ENCODE peak calls at places on chromosomes 13 and 19, in eight cellular contexts. One of them, this sample, is unnamed.

GRCh38 chr13:27583645-27584044 is 36.7 kb downstream of the LNX2 start:
- DNase-seq in GM12878: no peak
- DNase-seq in GM13977: no peak
- DNase-seq in astrocyte: peak
- DNase-seq in mammary epithelial cell: no peak
- DNase-seq in Peyer's patch: no peak
- DNase-seq in GM10248: no peak
- DNase-seq in heart right ventricle: no peak
- DNase-seq in this sample: no peak

GRCh38 chr13:73464758-73465628 is 406.2 kb downstream of the KLF5 start:
- DNase-seq in astrocyte: no peak
- DNase-seq in Peyer's patch: no peak
- DNase-seq in GM12878: no peak
- DNase-seq in mammary epithelial cell: no peak
- DNase-seq in GM13977: no peak
- DNase-seq in GM10248: no peak
- DNase-seq in heart right ventricle: no peak
- DNase-seq in this sample: no peak

GRCh38 chr13:29535663-29536655 is 59.5 kb downstream of the SLC7A1 start:
- DNase-seq in GM10248: no peak
- DNase-seq in GM13977: no peak
- DNase-seq in mammary epithelial cell: no peak
- DNase-seq in astrocyte: peak
- DNase-seq in Peyer's patch: no peak
- DNase-seq in GM12878: no peak
- DNase-seq in heart right ventricle: no peak
- DNase-seq in this sample: no peak

GRCh38 chr13:39913928-39914327 is 258.5 kb downstream of the COG6 start:
- DNase-seq in astrocyte: no peak
- DNase-seq in GM12878: no peak
- DNase-seq in heart right ventricle: no peak
- DNase-seq in GM10248: no peak
- DNase-seq in GM13977: no peak
- DNase-seq in Peyer's patch: no peak
- DNase-seq in mammary epithelial cell: peak
- DNase-seq in this sample: no peak

GRCh38 chr13:114155923-114156883 is 22.9 kb upstream of the CFAP97D2 start:
- DNase-seq in GM10248: no peak
- DNase-seq in GM13977: no peak
- DNase-seq in mammary epithelial cell: no peak
- DNase-seq in heart right ventricle: no peak
- DNase-seq in GM12878: no peak
- DNase-seq in Peyer's patch: no peak
- DNase-seq in astrocyte: no peak
- DNase-seq in this sample: no peak

GRCh38 chr19:54189020-54189667 is at the start of gene MBOAT7:
- DNase-seq in heart right ventricle: no peak
- DNase-seq in Peyer's patch: no peak
- DNase-seq in GM13977: peak
- DNase-seq in mammary epithelial cell: no peak
- DNase-seq in GM12878: no peak
- DNase-seq in astrocyte: no peak
- DNase-seq in GM10248: peak
- DNase-seq in this sample: peak

GRCh38 chr19:54153731-54154326 is 5.7 kb downstream of the LENG1 start:
- DNase-seq in mammary epithelial cell: no peak
- DNase-seq in GM10248: no peak
- DNase-seq in GM12878: no peak
- DNase-seq in GM13977: no peak
- DNase-seq in Peyer's patch: no peak
- DNase-seq in astrocyte: no peak
- DNase-seq in heart right ventricle: no peak
- DNase-seq in this sample: no peak

GRCh38 chr13:41842029-41842428 is 118.9 kb downstream of the VWA8 start:
- DNase-seq in mammary epithelial cell: no peak
- DNase-seq in Peyer's patch: no peak
- DNase-seq in GM12878: no peak
- DNase-seq in GM10248: no peak
- DNase-seq in GM13977: no peak
- DNase-seq in astrocyte: no peak
- DNase-seq in heart right ventricle: no peak
- DNase-seq in this sample: no peak

GRCh38 chr19:49116544-49116943 is 2.4 kb downstream of the LIN7B start:
- DNase-seq in heart right ventricle: no peak
- DNase-seq in mammary epithelial cell: no peak
- DNase-seq in GM12878: no peak
- DNase-seq in GM10248: no peak
- DNase-seq in Peyer's patch: no peak
- DNase-seq in astrocyte: no peak
- DNase-seq in GM13977: no peak
- DNase-seq in this sample: no peak

GRCh38 chr13:83666126-83666525 is 216.1 kb downstream of the SLITRK1 start:
- DNase-seq in heart right ventricle: no peak
- DNase-seq in GM12878: no peak
- DNase-seq in mammary epithelial cell: no peak
- DNase-seq in astrocyte: peak
- DNase-seq in GM13977: no peak
- DNase-seq in GM10248: no peak
- DNase-seq in Peyer's patch: no peak
- DNase-seq in this sample: no peak

GRCh38 chr19:29404951-29405727 is 120.7 kb upstream of the VSTM2B start:
- DNase-seq in GM13977: no peak
- DNase-seq in mammary epithelial cell: no peak
- DNase-seq in GM12878: no peak
- DNase-seq in Peyer's patch: no peak
- DNase-seq in GM10248: no peak
- DNase-seq in astrocyte: no peak
- DNase-seq in heart right ventricle: no peak
- DNase-seq in this sample: peak

GRCh38 chr19:42143341-42144234 is 11.3 kb upstream of the POU2F2 start:
- DNase-seq in Peyer's patch: no peak
- DNase-seq in GM12878: no peak
- DNase-seq in heart right ventricle: no peak
- DNase-seq in mammary epithelial cell: peak
- DNase-seq in astrocyte: no peak
- DNase-seq in GM13977: no peak
- DNase-seq in GM10248: no peak
- DNase-seq in this sample: peak

GRCh38 chr19:7224205-7224833 is 69.9 kb downstream of the INSR start:
- DNase-seq in GM12878: no peak
- DNase-seq in heart right ventricle: no peak
- DNase-seq in Peyer's patch: no peak
- DNase-seq in astrocyte: peak
- DNase-seq in GM13977: no peak
- DNase-seq in mammary epithelial cell: no peak
- DNase-seq in GM10248: no peak
- DNase-seq in this sample: no peak

GRCh38 chr19:13033244-13033643 is 38.0 kb downstream of the NFIX start:
- DNase-seq in GM12878: no peak
- DNase-seq in astrocyte: no peak
- DNase-seq in Peyer's patch: no peak
- DNase-seq in mammary epithelial cell: no peak
- DNase-seq in GM10248: no peak
- DNase-seq in heart right ventricle: no peak
- DNase-seq in GM13977: no peak
- DNase-seq in this sample: no peak

GRCh38 chr19:20259615-20260014 is 92.6 kb downstream of the ZNF486 start:
- DNase-seq in mammary epithelial cell: no peak
- DNase-seq in astrocyte: no peak
- DNase-seq in GM13977: no peak
- DNase-seq in Peyer's patch: no peak
- DNase-seq in GM10248: no peak
- DNase-seq in GM12878: no peak
- DNase-seq in heart right ventricle: no peak
- DNase-seq in this sample: no peak

GRCh38 chr19:3721131-3721899 is 13.1 kb downstream of the TJP3 start:
- DNase-seq in GM12878: no peak
- DNase-seq in mammary epithelial cell: peak
- DNase-seq in Peyer's patch: peak
- DNase-seq in GM13977: peak
- DNase-seq in GM10248: peak
- DNase-seq in heart right ventricle: peak
- DNase-seq in astrocyte: peak
- DNase-seq in this sample: peak
- TF ChIP-seq CTCF in GM12878: peak
- TF ChIP-seq CTCF in mammary epithelial cell: no peak
- TF ChIP-seq CTCF in Peyer's patch: no peak
- TF ChIP-seq CTCF in GM13977: no peak
- TF ChIP-seq CTCF in GM10248: no peak
- TF ChIP-seq CTCF in heart right ventricle: no peak
- TF ChIP-seq CTCF in astrocyte: no peak
- TF ChIP-seq CTCF in this sample: no peak

GRCh38 chr19:35513975-35514809 is 743 bp upstream of the DMKN start:
- DNase-seq in GM10248: no peak
- DNase-seq in Peyer's patch: no peak
- DNase-seq in mammary epithelial cell: no peak
- DNase-seq in astrocyte: no peak
- DNase-seq in GM12878: no peak
- DNase-seq in heart right ventricle: no peak
- DNase-seq in GM13977: no peak
- DNase-seq in this sample: no peak
- TF ChIP-seq CTCF in GM10248: no peak
- TF ChIP-seq CTCF in Peyer's patch: no peak
- TF ChIP-seq CTCF in mammary epithelial cell: peak
- TF ChIP-seq CTCF in astrocyte: no peak
- TF ChIP-seq CTCF in GM12878: peak
- TF ChIP-seq CTCF in heart right ventricle: no peak
- TF ChIP-seq CTCF in GM13977: no peak
- TF ChIP-seq CTCF in this sample: peak

GRCh38 chr19:17627161-17627560 is 61.0 kb downstream of the UNC13A start:
- DNase-seq in astrocyte: no peak
- DNase-seq in GM10248: no peak
- DNase-seq in GM12878: no peak
- DNase-seq in mammary epithelial cell: no peak
- DNase-seq in GM13977: no peak
- DNase-seq in Peyer's patch: no peak
- DNase-seq in heart right ventricle: no peak
- DNase-seq in this sample: no peak

GRCh38 chr19:17633700-17634099 is 54.5 kb downstream of the UNC13A start:
- DNase-seq in GM13977: no peak
- DNase-seq in GM10248: no peak
- DNase-seq in Peyer's patch: no peak
- DNase-seq in heart right ventricle: no peak
- DNase-seq in mammary epithelial cell: no peak
- DNase-seq in astrocyte: no peak
- DNase-seq in GM12878: no peak
- DNase-seq in this sample: no peak

GRCh38 chr19:17629760-17630159 is 58.4 kb downstream of the UNC13A start:
- DNase-seq in astrocyte: no peak
- DNase-seq in GM12878: no peak
- DNase-seq in mammary epithelial cell: no peak
- DNase-seq in heart right ventricle: no peak
- DNase-seq in Peyer's patch: no peak
- DNase-seq in GM10248: no peak
- DNase-seq in GM13977: no peak
- DNase-seq in this sample: no peak

GRCh38 chr19:17627921-17628320 is 60.2 kb downstream of the UNC13A start:
- DNase-seq in heart right ventricle: no peak
- DNase-seq in Peyer's patch: no peak
- DNase-seq in astrocyte: no peak
- DNase-seq in GM13977: no peak
- DNase-seq in GM10248: no peak
- DNase-seq in mammary epithelial cell: no peak
- DNase-seq in GM12878: no peak
- DNase-seq in this sample: no peak

GRCh38 chr19:17632577-17632976 is 55.6 kb downstream of the UNC13A start:
- DNase-seq in GM13977: no peak
- DNase-seq in GM10248: no peak
- DNase-seq in heart right ventricle: no peak
- DNase-seq in astrocyte: no peak
- DNase-seq in Peyer's patch: no peak
- DNase-seq in mammary epithelial cell: no peak
- DNase-seq in GM12878: no peak
- DNase-seq in this sample: no peak
- TF ChIP-seq CTCF in GM13977: no peak
- TF ChIP-seq CTCF in GM10248: no peak
- TF ChIP-seq CTCF in heart right ventricle: no peak
- TF ChIP-seq CTCF in astrocyte: no peak
- TF ChIP-seq CTCF in Peyer's patch: no peak
- TF ChIP-seq CTCF in mammary epithelial cell: no peak
- TF ChIP-seq CTCF in GM12878: no peak
- TF ChIP-seq CTCF in this sample: no peak

GRCh38 chr19:1756264-1756663 is 3.0 kb downstream of the ONECUT3 start:
- DNase-seq in GM12878: no peak
- DNase-seq in astrocyte: no peak
- DNase-seq in GM10248: no peak
- DNase-seq in GM13977: no peak
- DNase-seq in mammary epithelial cell: no peak
- DNase-seq in Peyer's patch: no peak
- DNase-seq in heart right ventricle: no peak
- DNase-seq in this sample: no peak

GRCh38 chr19:1755467-1756155 is 2.3 kb downstream of the ONECUT3 start:
- DNase-seq in heart right ventricle: no peak
- DNase-seq in astrocyte: no peak
- DNase-seq in GM13977: no peak
- DNase-seq in Peyer's patch: no peak
- DNase-seq in mammary epithelial cell: no peak
- DNase-seq in GM10248: no peak
- DNase-seq in GM12878: no peak
- DNase-seq in this sample: peak

GRCh38 chr19:1752757-1753728 is at the start of gene ONECUT3:
- DNase-seq in heart right ventricle: no peak
- DNase-seq in GM10248: no peak
- DNase-seq in astrocyte: no peak
- DNase-seq in GM13977: no peak
- DNase-seq in GM12878: no peak
- DNase-seq in mammary epithelial cell: no peak
- DNase-seq in Peyer's patch: no peak
- DNase-seq in this sample: peak

GRCh38 chr19:1753730-1754442 is 580 bp downstream of the ONECUT3 start:
- DNase-seq in GM13977: no peak
- DNase-seq in GM12878: no peak
- DNase-seq in mammary epithelial cell: no peak
- DNase-seq in GM10248: no peak
- DNase-seq in astrocyte: no peak
- DNase-seq in Peyer's patch: no peak
- DNase-seq in heart right ventricle: no peak
- DNase-seq in this sample: no peak

DNA sequence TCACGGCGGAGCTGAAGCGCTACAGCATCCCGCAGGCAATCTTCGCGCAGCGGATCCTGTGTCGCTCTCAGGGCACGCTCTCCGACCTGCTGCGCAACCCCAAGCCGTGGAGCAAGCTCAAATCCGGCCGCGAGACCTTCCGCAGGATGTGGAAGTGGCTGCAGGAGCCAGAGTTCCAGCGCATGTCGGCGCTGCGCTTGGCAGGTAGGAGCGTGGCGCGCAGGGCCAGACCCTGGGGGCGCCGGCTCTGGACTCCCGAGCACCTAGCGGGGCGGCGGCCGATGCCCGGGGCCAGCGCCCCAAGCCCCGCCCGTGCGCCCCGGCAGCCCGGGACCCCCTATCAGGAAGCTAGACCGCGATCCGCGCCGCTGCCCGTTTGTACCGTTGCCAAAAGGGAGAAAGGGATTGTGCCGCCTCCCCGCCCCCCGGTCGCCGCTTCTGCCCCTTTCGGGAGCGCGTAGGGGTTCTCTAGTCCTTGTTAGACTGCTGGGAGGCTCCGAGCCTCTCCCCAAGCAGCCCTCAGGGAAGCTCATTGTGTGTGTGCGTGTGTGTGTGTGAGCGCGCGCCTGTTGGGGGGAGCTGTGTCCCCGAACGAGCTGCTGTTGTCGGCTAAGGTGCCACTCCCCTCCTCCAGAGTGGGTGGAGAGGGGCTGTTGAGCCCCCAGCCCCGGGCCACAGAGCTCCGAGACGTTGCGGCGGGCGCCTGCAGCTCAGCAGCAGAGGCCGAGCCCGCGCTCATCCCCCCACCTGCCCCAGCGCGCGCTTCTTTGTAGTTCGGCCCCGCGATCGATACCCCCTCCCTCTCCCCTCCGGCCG is 1.6 kb downstream of the ONECUT3 start:
- DNase-seq in mammary epithelial cell: peak
- DNase-seq in GM10248: no peak
- DNase-seq in GM12878: no peak
- DNase-seq in heart right ventricle: no peak
- DNase-seq in Peyer's patch: no peak
- DNase-seq in GM13977: no peak
- DNase-seq in astrocyte: no peak
- DNase-seq in this sample: no peak
- TF ChIP-seq CTCF in mammary epithelial cell: no peak
- TF ChIP-seq CTCF in GM10248: no peak
- TF ChIP-seq CTCF in GM12878: no peak
- TF ChIP-seq CTCF in heart right ventricle: no peak
- TF ChIP-seq CTCF in Peyer's patch: no peak
- TF ChIP-seq CTCF in GM13977: no peak
- TF ChIP-seq CTCF in astrocyte: no peak
- TF ChIP-seq CTCF in this sample: no peak

This sample was measured in progenitor cell of endocrine pancreas.